ENCODE peak calls at places on chromosomes 4 and X, in nine cellular contexts. L is MM.1S, P is GM23248, F is HCT116, V is PC-3, D is neural progenitor cell, M is OCI-LY7, K is GM23338, Z is SK-N-SH. C is an unnamed sample.

GRCh38 chr4:80367737-80368136 is 32.2 kb downstream of the CFAP299 start:
- DNase-seq in M (no peak), D (no peak), K (no peak), L (no peak), Z (no peak), P (peak), V (peak), F (no peak), C (no peak)

GRCh38 chr4:170007113-170007512 is 19.1 kb downstream of the MFAP3L start:
- DNase-seq in F (no peak), Z (no peak), V (no peak), M (no peak), L (peak), P (no peak), D (no peak), K (no peak), C (no peak)

GRCh38 chrX:11272290-11272689 is 20.9 kb upstream of the AMELX start:
- DNase-seq in F (no peak), D (no peak), V (no peak), K (no peak), P (no peak), M (no peak), L (no peak), Z (no peak), C (no peak)

GRCh38 chr4:8908206-8908893 is 36.7 kb upstream of the HMX1 start:
- DNase-seq in K (no peak), V (no peak), M (no peak), D (no peak), Z (peak), P (no peak), F (no peak), L (no peak), C (no peak)

GRCh38 chrX:19602866-19603620 is 87.7 kb upstream of the MAP3K15 start:
- DNase-seq in D (no peak), Z (no peak), L (no peak), M (no peak), V (peak), P (peak), F (peak), K (no peak), C (no peak)

GRCh38 chr4:52606766-52607165 is 52.3 kb downstream of the USP46 start:
- DNase-seq in M (no peak), Z (no peak), P (peak), D (no peak), L (no peak), V (no peak), K (no peak), F (no peak), C (no peak)

GRCh38 chr4:6781561-6781960 is 966 bp upstream of the KIAA0232 start:
- DNase-seq in V (no peak), D (no peak), K (no peak), F (no peak), Z (no peak), L (no peak), P (no peak), M (peak), C (no peak)

GRCh38 chrX:15524417-15524816 is 23.8 kb downstream of the BMX start:
- DNase-seq in L (no peak), D (no peak), Z (no peak), M (no peak), V (peak), F (no peak), K (no peak), P (no peak), C (no peak)

DNA sequence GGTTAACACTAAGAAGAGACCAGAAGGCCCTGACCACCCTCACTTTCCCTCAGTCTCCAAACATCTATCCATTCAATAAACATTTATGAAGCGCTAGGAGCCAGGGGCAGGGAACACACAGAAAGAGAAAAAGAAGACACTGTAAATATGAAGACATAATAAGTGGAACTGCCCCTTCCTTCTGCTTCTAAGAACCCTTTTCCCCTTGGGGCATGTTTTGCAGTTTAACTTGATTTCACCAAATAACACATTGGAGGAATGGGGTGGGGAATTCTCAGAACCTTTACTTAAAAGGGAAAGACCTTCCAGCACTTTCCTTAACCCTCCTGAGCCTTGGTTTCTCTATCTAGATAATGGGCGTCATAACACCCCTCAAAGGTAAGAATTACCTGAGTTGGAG is 42.3 kb downstream of the RBM47 start:
- DNase-seq in P (no peak), V (no peak), K (no peak), F (no peak), D (no peak), Z (no peak), M (no peak), L (no peak), C (no peak)
- H2AFZ ChIP-seq in P (no peak), V (no peak), K (no peak), F (no peak), D (no peak), Z (no peak), M (no peak), L (no peak), C (no peak)

GRCh38 chr4:123547167-123547817 is 150.7 kb downstream of the SPRY1 start:
- DNase-seq in V (peak), F (no peak), Z (no peak), K (peak), D (peak), P (no peak), L (no peak), M (no peak), C (peak)
- TF ChIP-seq EZH2phosphoT487 in V (no peak), F (no peak), Z (no peak), K (no peak), D (peak), P (no peak), L (no peak), M (no peak), C (no peak)

GRCh38 chr4:189302719-189303118 is 638.0 kb upstream of the FRG1 start:
- DNase-seq in D (no peak), F (no peak), K (peak), P (no peak), Z (no peak), L (no peak), V (no peak), M (no peak), C (no peak)
- H2AFZ ChIP-seq in D (no peak), F (no peak), K (peak), P (no peak), Z (no peak), L (no peak), V (no peak), M (no peak), C (no peak)

GRCh38 chr4:157389751-157390150 is 169.2 kb downstream of the GRIA2 start:
- DNase-seq in L (no peak), F (no peak), P (no peak), K (no peak), D (no peak), V (no peak), M (no peak), Z (no peak), C (no peak)
- TF ChIP-seq EZH2phosphoT487 in L (no peak), F (no peak), P (no peak), K (no peak), D (no peak), V (no peak), M (no peak), Z (no peak), C (no peak)

DNA sequence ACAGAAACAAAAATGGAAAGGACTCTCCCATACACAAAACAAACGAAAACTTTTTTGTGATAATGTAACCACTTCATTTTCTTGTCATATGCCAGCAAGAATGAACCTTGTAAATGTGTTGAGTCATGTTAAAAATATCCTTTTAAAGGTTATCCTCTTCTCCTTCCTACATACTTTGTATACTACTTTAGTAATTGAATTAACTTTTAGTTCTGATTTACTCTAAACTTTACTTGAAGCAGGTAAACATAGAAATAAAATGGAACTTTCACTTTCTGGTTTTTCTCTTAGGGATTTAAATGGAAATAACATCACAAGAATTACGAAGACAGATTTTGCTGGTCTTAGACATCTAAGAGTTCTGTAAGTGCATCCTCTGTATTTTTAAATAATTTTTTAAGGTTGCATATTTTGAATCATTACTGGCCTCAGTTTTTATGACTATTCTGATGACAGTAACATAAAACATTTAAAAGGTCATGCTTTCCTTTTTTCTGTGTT is 4.7 kb downstream of the SLIT2 start:
- DNase-seq in M (no peak), K (no peak), D (no peak), Z (no peak), V (peak), F (no peak), L (no peak), P (peak), C (no peak)
- H2AFZ ChIP-seq in M (no peak), K (no peak), D (no peak), Z (peak), V (no peak), F (no peak), L (no peak), P (no peak), C (no peak)

GRCh38 chrX:152600853-152601635 is 36.7 kb upstream of the GABRQ start:
- DNase-seq in K (peak), P (no peak), M (no peak), Z (peak), V (no peak), F (no peak), D (peak), L (no peak), C (no peak)
- TF ChIP-seq EZH2phosphoT487 in K (no peak), P (no peak), M (no peak), Z (no peak), V (no peak), F (no peak), D (no peak), L (no peak), C (no peak)

DNA sequence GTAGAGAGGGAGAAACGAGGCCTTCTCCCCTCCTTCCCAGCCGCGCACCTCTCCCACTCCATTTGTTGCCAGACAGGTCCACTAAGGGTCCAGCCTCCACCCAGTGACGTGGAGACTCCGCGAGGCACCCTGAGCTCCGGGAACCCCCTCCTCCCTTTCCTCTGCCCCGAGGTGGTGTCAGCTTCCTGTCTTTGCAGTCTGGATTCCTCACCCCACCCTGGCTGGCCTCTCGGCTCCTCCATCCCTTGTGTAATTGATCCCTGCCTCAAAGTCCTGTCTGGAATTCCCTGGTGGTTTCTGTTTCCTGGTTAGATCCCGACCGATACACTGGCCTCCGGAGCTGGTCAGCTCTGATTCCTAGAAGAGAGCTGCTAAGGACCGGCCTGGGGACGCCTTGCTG is 105.9 kb upstream of the SCOC start:
- DNase-seq in M (no peak), V (no peak), K (peak), D (no peak), Z (no peak), P (no peak), L (no peak), F (no peak), C (peak)
- H2AFZ ChIP-seq in M (no peak), V (peak), K (peak), D (no peak), Z (peak), P (no peak), L (no peak), F (no peak), C (peak)

GRCh38 chrX:1935805-1936204 is 320.9 kb downstream of the ASMT start:
- DNase-seq in F (no peak), K (no peak), D (no peak), L (no peak), V (no peak), P (no peak), Z (no peak), M (no peak), C (no peak)
- TF ChIP-seq EZH2phosphoT487 in F (no peak), K (no peak), D (no peak), L (no peak), V (no peak), P (no peak), Z (no peak), M (no peak), C (no peak)

GRCh38 chr4:186724048-186724860 is 598 bp upstream of the FAT1 start:
- DNase-seq in F (no peak), K (peak), Z (peak), V (peak), M (no peak), D (peak), P (peak), L (peak), C (peak)
- H2AFZ ChIP-seq in F (no peak), K (no peak), Z (peak), V (peak), M (no peak), D (peak), P (peak), L (peak), C (peak)

GRCh38 chrX:3136161-3136961 is 95.1 kb downstream of the ARSF start:
- DNase-seq in D (peak), F (no peak), L (no peak), K (peak), Z (no peak), V (no peak), M (no peak), P (no peak), C (no peak)
- TF ChIP-seq EZH2phosphoT487 in D (no peak), F (no peak), L (no peak), K (no peak), Z (no peak), V (no peak), M (no peak), P (no peak), C (no peak)